ENCODE peak calls at places on chromosomes 12 and 14, in six cellular contexts. One of them, this sample, is unnamed. For H3K27me3, the result is how much of the 10 kb centered on the place peaks cover.

GRCh38 chr12:52519826-52520662 is at the start of gene KRT5:
- DNase-seq in tibial artery: no peak
- DNase-seq in CD8-positive, alpha-beta memory T cell: no peak
- DNase-seq in heart left ventricle: no peak
- DNase-seq in IMR-90: no peak
- DNase-seq in stomach: no peak
- DNase-seq in this sample: no peak

GRCh38 chr12:28872654-28873268 is 276.3 kb upstream of the FAR2 start:
- DNase-seq in heart left ventricle: peak
- DNase-seq in CD8-positive, alpha-beta memory T cell: no peak
- DNase-seq in tibial artery: no peak
- DNase-seq in stomach: peak
- DNase-seq in IMR-90: peak
- DNase-seq in this sample: no peak

GRCh38 chr12:99339663-99340062 is 307.9 kb upstream of the GARIN6 start:
- DNase-seq in heart left ventricle: no peak
- DNase-seq in IMR-90: no peak
- DNase-seq in CD8-positive, alpha-beta memory T cell: no peak
- DNase-seq in stomach: no peak
- DNase-seq in tibial artery: no peak
- DNase-seq in this sample: no peak

GRCh38 chr12:117240356-117240755 is 50.1 kb upstream of the FBXO21 start:
- DNase-seq in stomach: no peak
- DNase-seq in IMR-90: no peak
- DNase-seq in CD8-positive, alpha-beta memory T cell: no peak
- DNase-seq in heart left ventricle: no peak
- DNase-seq in tibial artery: no peak
- DNase-seq in this sample: no peak

GRCh38 chr14:57871487-57872080 is 5.7 kb upstream of the SLC35F4 start:
- DNase-seq in tibial artery: no peak
- DNase-seq in stomach: no peak
- DNase-seq in IMR-90: peak
- DNase-seq in heart left ventricle: no peak
- DNase-seq in CD8-positive, alpha-beta memory T cell: no peak
- DNase-seq in this sample: no peak

GRCh38 chr14:82003418-82003817 is 469.8 kb upstream of the SEL1L start:
- DNase-seq in heart left ventricle: no peak
- DNase-seq in CD8-positive, alpha-beta memory T cell: no peak
- DNase-seq in IMR-90: no peak
- DNase-seq in tibial artery: no peak
- DNase-seq in stomach: no peak
- DNase-seq in this sample: no peak

GRCh38 chr14:79822034-79822433 is 389.3 kb downstream of the DIO2 start:
- DNase-seq in IMR-90: no peak
- DNase-seq in CD8-positive, alpha-beta memory T cell: no peak
- DNase-seq in tibial artery: no peak
- DNase-seq in stomach: no peak
- DNase-seq in heart left ventricle: no peak
- DNase-seq in this sample: no peak

GRCh38 chr12:98439471-98440164 is 75.8 kb upstream of the TMPO start:
- DNase-seq in CD8-positive, alpha-beta memory T cell: no peak
- DNase-seq in stomach: no peak
- DNase-seq in heart left ventricle: peak
- DNase-seq in tibial artery: no peak
- DNase-seq in IMR-90: no peak
- DNase-seq in this sample: no peak

GRCh38 chr12:39402922-39403321 is 40.0 kb downstream of the KIF21A start:
- DNase-seq in heart left ventricle: no peak
- DNase-seq in stomach: no peak
- DNase-seq in IMR-90: no peak
- DNase-seq in CD8-positive, alpha-beta memory T cell: no peak
- DNase-seq in tibial artery: no peak
- DNase-seq in this sample: no peak

GRCh38 chr14:99574099-99574880 is 29.7 kb downstream of the CCDC85C start:
- DNase-seq in CD8-positive, alpha-beta memory T cell: no peak
- DNase-seq in IMR-90: peak
- DNase-seq in heart left ventricle: peak
- DNase-seq in tibial artery: no peak
- DNase-seq in stomach: peak
- DNase-seq in this sample: peak

GRCh38 chr14:100664841-100665425 is 61.8 kb upstream of the DLK1 start:
- DNase-seq in tibial artery: no peak
- DNase-seq in CD8-positive, alpha-beta memory T cell: no peak
- DNase-seq in IMR-90: peak
- DNase-seq in heart left ventricle: no peak
- DNase-seq in stomach: no peak
- DNase-seq in this sample: peak

GRCh38 chr12:65122661-65123060 is 1.6 kb upstream of the WIF1 start:
- DNase-seq in CD8-positive, alpha-beta memory T cell: no peak
- DNase-seq in heart left ventricle: no peak
- DNase-seq in stomach: no peak
- DNase-seq in tibial artery: no peak
- DNase-seq in IMR-90: no peak
- DNase-seq in this sample: no peak

GRCh38 chr14:74682169-74682952 is 30.5 kb downstream of the AREL1 start:
- DNase-seq in stomach: no peak
- DNase-seq in CD8-positive, alpha-beta memory T cell: no peak
- DNase-seq in heart left ventricle: no peak
- DNase-seq in tibial artery: no peak
- DNase-seq in IMR-90: no peak
- DNase-seq in this sample: no peak

GRCh38 chr14:75675265-75675960 is 14.4 kb downstream of the TTLL5 start:
- DNase-seq in stomach: no peak
- DNase-seq in CD8-positive, alpha-beta memory T cell: no peak
- DNase-seq in tibial artery: no peak
- DNase-seq in IMR-90: no peak
- DNase-seq in heart left ventricle: no peak
- DNase-seq in this sample: no peak

GRCh38 chr14:75879031-75879430 is 102.8 kb downstream of the TGFB3 start:
- DNase-seq in IMR-90: peak
- DNase-seq in stomach: no peak
- DNase-seq in heart left ventricle: no peak
- DNase-seq in tibial artery: no peak
- DNase-seq in CD8-positive, alpha-beta memory T cell: no peak
- DNase-seq in this sample: no peak

GRCh38 chr14:59679872-59680271 is 103.3 kb upstream of the CCDC175 start:
- DNase-seq in IMR-90: no peak
- DNase-seq in CD8-positive, alpha-beta memory T cell: no peak
- DNase-seq in stomach: no peak
- DNase-seq in heart left ventricle: no peak
- DNase-seq in tibial artery: peak
- DNase-seq in this sample: no peak

GRCh38 chr14:64788706-64789105 is 84.5 kb downstream of the PLEKHG3 start:
- DNase-seq in IMR-90: peak
- DNase-seq in stomach: no peak
- DNase-seq in tibial artery: no peak
- DNase-seq in CD8-positive, alpha-beta memory T cell: no peak
- DNase-seq in heart left ventricle: no peak
- DNase-seq in this sample: no peak

GRCh38 chr14:90609376-90609775 is 206.9 kb downstream of the TTC7B start:
- DNase-seq in stomach: no peak
- DNase-seq in CD8-positive, alpha-beta memory T cell: no peak
- DNase-seq in heart left ventricle: no peak
- DNase-seq in IMR-90: no peak
- DNase-seq in tibial artery: no peak
- DNase-seq in this sample: no peak

GRCh38 chr12:67388331-67389163 is 119.4 kb downstream of the CAND1 start:
- DNase-seq in CD8-positive, alpha-beta memory T cell: no peak
- DNase-seq in tibial artery: no peak
- DNase-seq in heart left ventricle: no peak
- DNase-seq in IMR-90: no peak
- DNase-seq in stomach: no peak
- DNase-seq in this sample: no peak

GRCh38 chr12:51740536-51740935 is 108.0 kb downstream of the FIGNL2 start:
- DNase-seq in tibial artery: no peak
- DNase-seq in CD8-positive, alpha-beta memory T cell: no peak
- DNase-seq in stomach: no peak
- DNase-seq in heart left ventricle: no peak
- DNase-seq in IMR-90: no peak
- DNase-seq in this sample: no peak

GRCh38 chr12:3200032-3200617 is 122.9 kb downstream of the TSPAN9 start:
- DNase-seq in stomach: peak
- DNase-seq in tibial artery: no peak
- DNase-seq in IMR-90: peak
- DNase-seq in heart left ventricle: peak
- DNase-seq in CD8-positive, alpha-beta memory T cell: no peak
- DNase-seq in this sample: peak

GRCh38 chr12:6965026-6965661 is 5.3 kb downstream of the PHB2 start:
- DNase-seq in heart left ventricle: peak
- DNase-seq in CD8-positive, alpha-beta memory T cell: peak
- DNase-seq in tibial artery: peak
- DNase-seq in stomach: peak
- DNase-seq in IMR-90: peak
- DNase-seq in this sample: peak

GRCh38 chr12:32809846-32810245 is 54.1 kb upstream of the YARS2 start:
- DNase-seq in tibial artery: no peak
- DNase-seq in CD8-positive, alpha-beta memory T cell: no peak
- DNase-seq in IMR-90: no peak
- DNase-seq in heart left ventricle: no peak
- DNase-seq in stomach: no peak
- DNase-seq in this sample: no peak
- H3K27me3 ChIP-seq in tibial artery: under half
- H3K27me3 ChIP-seq in CD8-positive, alpha-beta memory T cell: under half
- H3K27me3 ChIP-seq in IMR-90: under half
- H3K27me3 ChIP-seq in heart left ventricle: under half
- H3K27me3 ChIP-seq in stomach: under half
- H3K27me3 ChIP-seq in this sample: under half

GRCh38 chr14:88322505-88323085 is 474 bp downstream of the KCNK10 start:
- DNase-seq in heart left ventricle: no peak
- DNase-seq in IMR-90: no peak
- DNase-seq in CD8-positive, alpha-beta memory T cell: no peak
- DNase-seq in stomach: no peak
- DNase-seq in tibial artery: no peak
- DNase-seq in this sample: no peak
- H3K27me3 ChIP-seq in heart left ventricle: under half
- H3K27me3 ChIP-seq in IMR-90: half or more
- H3K27me3 ChIP-seq in CD8-positive, alpha-beta memory T cell: under half
- H3K27me3 ChIP-seq in stomach: half or more
- H3K27me3 ChIP-seq in tibial artery: half or more
- H3K27me3 ChIP-seq in this sample: under half

GRCh38 chr12:26125451-26126339 is 858 bp upstream of the BHLHE41 start:
- DNase-seq in tibial artery: peak
- DNase-seq in heart left ventricle: peak
- DNase-seq in IMR-90: peak
- DNase-seq in stomach: peak
- DNase-seq in CD8-positive, alpha-beta memory T cell: no peak
- DNase-seq in this sample: peak
- H3K27me3 ChIP-seq in tibial artery: under half
- H3K27me3 ChIP-seq in heart left ventricle: under half
- H3K27me3 ChIP-seq in IMR-90: under half
- H3K27me3 ChIP-seq in stomach: under half
- H3K27me3 ChIP-seq in CD8-positive, alpha-beta memory T cell: half or more
- H3K27me3 ChIP-seq in this sample: under half

GRCh38 chr14:21668377-21668776 is 5.2 kb downstream of the OR4E1 start:
- DNase-seq in heart left ventricle: no peak
- DNase-seq in IMR-90: peak
- DNase-seq in stomach: no peak
- DNase-seq in tibial artery: no peak
- DNase-seq in CD8-positive, alpha-beta memory T cell: no peak
- DNase-seq in this sample: no peak
- H3K27me3 ChIP-seq in heart left ventricle: under half
- H3K27me3 ChIP-seq in IMR-90: under half
- H3K27me3 ChIP-seq in stomach: under half
- H3K27me3 ChIP-seq in tibial artery: under half
- H3K27me3 ChIP-seq in CD8-positive, alpha-beta memory T cell: under half
- H3K27me3 ChIP-seq in this sample: under half

DNA sequence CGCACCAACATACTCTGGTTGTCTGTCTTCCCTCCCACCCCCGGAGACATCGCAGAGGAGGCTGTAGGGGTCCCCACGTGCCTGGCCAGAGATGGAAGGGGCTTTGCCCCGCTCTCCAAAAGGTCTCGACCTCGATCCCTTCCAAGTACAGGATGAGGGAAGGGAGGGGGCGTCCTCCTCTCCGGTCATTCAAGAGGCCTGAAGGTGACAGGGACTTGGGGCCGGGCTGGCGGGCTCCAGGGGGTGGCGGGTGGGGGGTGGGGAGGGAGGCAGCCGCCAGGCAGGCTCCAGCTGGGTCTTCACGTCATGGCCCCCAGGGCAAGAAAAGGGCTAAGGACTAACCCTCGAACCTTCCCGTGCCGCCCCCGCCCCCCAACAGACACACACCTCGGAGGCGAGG is 15.1 kb downstream of the TBX3 start:
- DNase-seq in IMR-90: no peak
- DNase-seq in stomach: no peak
- DNase-seq in tibial artery: no peak
- DNase-seq in CD8-positive, alpha-beta memory T cell: no peak
- DNase-seq in heart left ventricle: no peak
- DNase-seq in this sample: no peak
- H3K27me3 ChIP-seq in IMR-90: under half
- H3K27me3 ChIP-seq in stomach: half or more
- H3K27me3 ChIP-seq in tibial artery: under half
- H3K27me3 ChIP-seq in CD8-positive, alpha-beta memory T cell: under half
- H3K27me3 ChIP-seq in heart left ventricle: under half
- H3K27me3 ChIP-seq in this sample: under half

GRCh38 chr12:132339856-132340255 is 10.5 kb upstream of the GALNT9 start:
- DNase-seq in tibial artery: no peak
- DNase-seq in CD8-positive, alpha-beta memory T cell: no peak
- DNase-seq in IMR-90: no peak
- DNase-seq in stomach: no peak
- DNase-seq in heart left ventricle: no peak
- DNase-seq in this sample: no peak
- H3K27me3 ChIP-seq in tibial artery: half or more
- H3K27me3 ChIP-seq in CD8-positive, alpha-beta memory T cell: under half
- H3K27me3 ChIP-seq in IMR-90: under half
- H3K27me3 ChIP-seq in stomach: under half
- H3K27me3 ChIP-seq in heart left ventricle: under half
- H3K27me3 ChIP-seq in this sample: under half